ENCODE peak calls at places on chromosomes 6 and 20, in nine cellular contexts. Q is HL-60; H is nephron progenitor cell; I is SW 1271; O is HCT116; A is kidney tubule cell; D is stimulated activated CD8-positive, alpha-beta memory T cell treated with anti-CD3 and anti-CD28 coated beads, Interleukin-12 subunit alpha, Interleukin-12 subunit beta, amount 100 ng/mL, for 4 hours; K is endothelial cell; X is substantia nigra. B is an unnamed sample.
A peak's percentile ranks its signal among the peaks of the same experiment; 100 is the strongest.

GRCh38 chr6:111250743-111251406 is 163.6 kb downstream of the SLC16A10 start:
- DNase-seq in X (no peak), K (no peak), O (no peak), I (no peak), Q (no peak), D (no peak), H (no peak), A (no peak), B (no peak)

GRCh38 chr6:119226089-119226488 is 123.5 kb downstream of the MAN1A1 start:
- DNase-seq in I (no peak), X (no peak), K (no peak), O (no peak), H (peak; percentile 12), Q (no peak), A (peak; percentile 68), D (no peak), B (no peak)

GRCh38 chr20:58141971-58142842 is 86.2 kb downstream of the ANKRD60 start:
- DNase-seq in A (no peak), D (no peak), K (no peak), H (no peak), I (no peak), O (no peak), X (no peak), Q (no peak), B (peak; percentile 38)

GRCh38 chr6:99345164-99345563 is 4.3 kb downstream of the FAXC start:
- DNase-seq in A (no peak), X (no peak), K (no peak), D (no peak), Q (no peak), O (no peak), I (no peak), H (no peak), B (no peak)

GRCh38 chr6:163620670-163621330 is 206.3 kb downstream of the QKI start:
- DNase-seq in I (no peak), Q (no peak), D (no peak), H (no peak), X (no peak), O (no peak), A (peak; percentile 67), K (no peak), B (no peak)

GRCh38 chr6:43964659-43965570 is 162.3 kb downstream of the MRPL14 start:
- DNase-seq in O (no peak), A (no peak), H (no peak), Q (no peak), K (no peak), X (no peak), I (no peak), D (no peak), B (no peak)

GRCh38 chr6:51398793-51399192 is 580.1 kb downstream of the TFAP2B start:
- DNase-seq in D (no peak), Q (no peak), H (no peak), X (no peak), O (no peak), I (no peak), K (no peak), A (no peak), B (no peak)

GRCh38 chr20:10537850-10538480 is 102.9 kb downstream of the SLX4IP start:
- DNase-seq in H (no peak), Q (no peak), I (no peak), A (peak; percentile 61), D (no peak), O (no peak), X (no peak), K (no peak), B (no peak)

GRCh38 chr6:75735491-75736186 is 13.4 kb upstream of the MYO6 start:
- DNase-seq in X (no peak), H (no peak), K (no peak), Q (no peak), A (peak; percentile 90), I (no peak), O (peak; percentile 63), D (no peak), B (no peak)

GRCh38 chr6:142718667-142719191 is 226.2 kb downstream of the HIVEP2 start:
- DNase-seq in A (no peak), Q (no peak), H (no peak), K (no peak), D (no peak), I (no peak), X (no peak), O (no peak), B (no peak)

GRCh38 chr6:162463573-162463972 is 264.0 kb downstream of the PRKN start:
- DNase-seq in Q (no peak), I (no peak), H (no peak), X (no peak), K (no peak), A (peak; percentile 4), O (no peak), D (no peak), B (no peak)

GRCh38 chr6:70706491-70707123 is 38.9 kb downstream of the SMAP1 start:
- DNase-seq in K (peak; percentile 17), O (peak; percentile 26), Q (no peak), H (no peak), D (no peak), I (no peak), A (peak; percentile 48), X (no peak), B (no peak)

GRCh38 chr6:170441316-170441715 is 111.8 kb downstream of the PSMB1 start:
- DNase-seq in D (no peak), H (no peak), Q (no peak), K (no peak), A (no peak), X (no peak), O (no peak), I (no peak), B (no peak)

GRCh38 chr6:135938588-135939215 is 87.2 kb downstream of the PDE7B start:
- DNase-seq in I (no peak), O (no peak), D (no peak), H (no peak), X (no peak), A (peak; percentile 10), K (no peak), Q (no peak), B (no peak)

GRCh38 chr20:48260370-48260769 is 475.1 kb upstream of the SULF2 start:
- DNase-seq in O (no peak), D (no peak), I (no peak), X (no peak), H (no peak), Q (no peak), K (no peak), A (peak; percentile 17), B (no peak)

GRCh38 chr20:3846378-3846739 is 275 bp upstream of the MAVS start:
- DNase-seq in D (no peak), Q (no peak), I (no peak), H (no peak), K (no peak), O (no peak), A (no peak), X (no peak), B (no peak)

B was measured in natural killer cell treated with Interleukin-12 subunit alpha and Interleukin-12 subunit beta and Interleukin-15 and Interleukin-18, amount 100 ng/mL, for 72 hours.